ENCODE peak calls at places on chromosomes 3 and 15, in ten cellular contexts. One of them, this sample, is unnamed.

GRCh38 chr3:16417945-16418739 is 95.4 kb downstream of the RFTN1 start:
- DNase-seq in Peyer's patch: no peak
- DNase-seq in suprapubic skin: no peak
- DNase-seq in GM12892: no peak
- DNase-seq in sigmoid colon: no peak
- DNase-seq in tibial nerve: no peak
- DNase-seq in upper lobe of left lung: no peak
- DNase-seq in HCT116: no peak
- DNase-seq in esophagus squamous epithelium: no peak
- DNase-seq in uterus: no peak
- DNase-seq in this sample: no peak

GRCh38 chr3:115727135-115727534 is 103.8 kb downstream of the GAP43 start:
- DNase-seq in Peyer's patch: no peak
- DNase-seq in suprapubic skin: no peak
- DNase-seq in GM12892: no peak
- DNase-seq in sigmoid colon: no peak
- DNase-seq in tibial nerve: no peak
- DNase-seq in upper lobe of left lung: no peak
- DNase-seq in HCT116: no peak
- DNase-seq in esophagus squamous epithelium: no peak
- DNase-seq in uterus: no peak
- DNase-seq in this sample: no peak

GRCh38 chr15:99613887-99614642 is 48.3 kb downstream of the MEF2A start:
- DNase-seq in Peyer's patch: no peak
- DNase-seq in suprapubic skin: no peak
- DNase-seq in GM12892: no peak
- DNase-seq in sigmoid colon: peak; percentile 74
- DNase-seq in tibial nerve: no peak
- DNase-seq in upper lobe of left lung: no peak
- DNase-seq in HCT116: no peak
- DNase-seq in esophagus squamous epithelium: no peak
- DNase-seq in uterus: peak; percentile 39
- DNase-seq in this sample: no peak

GRCh38 chr3:22485943-22486342 is 717.2 kb upstream of the UBE2E2 start:
- DNase-seq in Peyer's patch: no peak
- DNase-seq in suprapubic skin: no peak
- DNase-seq in GM12892: no peak
- DNase-seq in sigmoid colon: no peak
- DNase-seq in tibial nerve: no peak
- DNase-seq in upper lobe of left lung: no peak
- DNase-seq in HCT116: no peak
- DNase-seq in esophagus squamous epithelium: no peak
- DNase-seq in uterus: no peak
- DNase-seq in this sample: no peak

GRCh38 chr15:91133511-91133910 is 33.5 kb downstream of the SV2B start:
- DNase-seq in Peyer's patch: no peak
- DNase-seq in suprapubic skin: no peak
- DNase-seq in GM12892: no peak
- DNase-seq in sigmoid colon: no peak
- DNase-seq in tibial nerve: no peak
- DNase-seq in upper lobe of left lung: peak; percentile 3
- DNase-seq in HCT116: no peak
- DNase-seq in esophagus squamous epithelium: no peak
- DNase-seq in uterus: no peak
- DNase-seq in this sample: no peak

GRCh38 chr3:114274929-114275328 is 18.9 kb upstream of the TIGIT start:
- DNase-seq in Peyer's patch: no peak
- DNase-seq in suprapubic skin: no peak
- DNase-seq in GM12892: no peak
- DNase-seq in sigmoid colon: no peak
- DNase-seq in tibial nerve: no peak
- DNase-seq in upper lobe of left lung: no peak
- DNase-seq in HCT116: no peak
- DNase-seq in esophagus squamous epithelium: no peak
- DNase-seq in uterus: no peak
- DNase-seq in this sample: no peak

GRCh38 chr3:183697123-183697609 is 431 bp upstream of the YEATS2 start:
- DNase-seq in Peyer's patch: no peak
- DNase-seq in suprapubic skin: no peak
- DNase-seq in GM12892: no peak
- DNase-seq in sigmoid colon: no peak
- DNase-seq in tibial nerve: no peak
- DNase-seq in upper lobe of left lung: no peak
- DNase-seq in HCT116: no peak
- DNase-seq in esophagus squamous epithelium: no peak
- DNase-seq in uterus: no peak
- DNase-seq in this sample: no peak

GRCh38 chr3:134476306-134476705 is 9.5 kb downstream of the ANAPC13 start:
- DNase-seq in Peyer's patch: no peak
- DNase-seq in suprapubic skin: no peak
- DNase-seq in GM12892: no peak
- DNase-seq in sigmoid colon: no peak
- DNase-seq in tibial nerve: no peak
- DNase-seq in upper lobe of left lung: no peak
- DNase-seq in HCT116: no peak
- DNase-seq in esophagus squamous epithelium: no peak
- DNase-seq in uterus: no peak
- DNase-seq in this sample: no peak

GRCh38 chr3:33426630-33427341 is 13.4 kb downstream of the UBP1 start:
- DNase-seq in Peyer's patch: peak; percentile 50
- DNase-seq in suprapubic skin: no peak
- DNase-seq in GM12892: no peak
- DNase-seq in sigmoid colon: no peak
- DNase-seq in tibial nerve: no peak
- DNase-seq in upper lobe of left lung: no peak
- DNase-seq in HCT116: no peak
- DNase-seq in esophagus squamous epithelium: no peak
- DNase-seq in uterus: no peak
- DNase-seq in this sample: no peak

GRCh38 chr15:59892995-59893394 is 111.1 kb upstream of the FOXB1 start:
- DNase-seq in Peyer's patch: no peak
- DNase-seq in suprapubic skin: no peak
- DNase-seq in GM12892: no peak
- DNase-seq in sigmoid colon: no peak
- DNase-seq in tibial nerve: no peak
- DNase-seq in upper lobe of left lung: no peak
- DNase-seq in HCT116: no peak
- DNase-seq in esophagus squamous epithelium: no peak
- DNase-seq in uterus: no peak
- DNase-seq in this sample: no peak

GRCh38 chr15:98953000-98953776 is 54.4 kb downstream of the PGPEP1L start:
- DNase-seq in Peyer's patch: no peak
- DNase-seq in suprapubic skin: peak; percentile 46
- DNase-seq in GM12892: no peak
- DNase-seq in sigmoid colon: no peak
- DNase-seq in tibial nerve: no peak
- DNase-seq in upper lobe of left lung: no peak
- DNase-seq in HCT116: no peak
- DNase-seq in esophagus squamous epithelium: no peak
- DNase-seq in uterus: peak; percentile 29
- DNase-seq in this sample: no peak

GRCh38 chr3:52444860-52445793 is at the start of gene SEMA3G:
- DNase-seq in Peyer's patch: peak; percentile 89
- DNase-seq in suprapubic skin: peak; percentile 85
- DNase-seq in GM12892: peak; percentile 82
- DNase-seq in sigmoid colon: peak; percentile 81
- DNase-seq in tibial nerve: peak; percentile 62
- DNase-seq in upper lobe of left lung: peak; percentile 90
- DNase-seq in HCT116: peak; percentile 74
- DNase-seq in esophagus squamous epithelium: no peak
- DNase-seq in uterus: no peak
- DNase-seq in this sample: peak; percentile 84
- TF ChIP-seq POLR2A in Peyer's patch: no peak
- TF ChIP-seq POLR2A in suprapubic skin: no peak
- TF ChIP-seq POLR2A in GM12892: no peak
- TF ChIP-seq POLR2A in sigmoid colon: no peak
- TF ChIP-seq POLR2A in tibial nerve: no peak
- TF ChIP-seq POLR2A in upper lobe of left lung: peak; percentile 67
- TF ChIP-seq POLR2A in HCT116: peak; percentile 98
- TF ChIP-seq POLR2A in esophagus squamous epithelium: peak; percentile 29
- TF ChIP-seq POLR2A in uterus: peak; percentile 38
- TF ChIP-seq POLR2A in this sample: peak; percentile 63

GRCh38 chr15:25437751-25438600 is 848 bp downstream of the UBE3A start:
- DNase-seq in Peyer's patch: peak; percentile 76
- DNase-seq in suprapubic skin: peak; percentile 72
- DNase-seq in GM12892: peak; percentile 20
- DNase-seq in sigmoid colon: peak; percentile 74
- DNase-seq in tibial nerve: peak; percentile 13
- DNase-seq in upper lobe of left lung: peak; percentile 94
- DNase-seq in HCT116: peak; percentile 3
- DNase-seq in esophagus squamous epithelium: no peak
- DNase-seq in uterus: peak; percentile 28
- DNase-seq in this sample: peak; percentile 79
- TF ChIP-seq POLR2A in Peyer's patch: no peak
- TF ChIP-seq POLR2A in suprapubic skin: no peak
- TF ChIP-seq POLR2A in GM12892: no peak
- TF ChIP-seq POLR2A in sigmoid colon: no peak
- TF ChIP-seq POLR2A in tibial nerve: no peak
- TF ChIP-seq POLR2A in upper lobe of left lung: no peak
- TF ChIP-seq POLR2A in HCT116: no peak
- TF ChIP-seq POLR2A in esophagus squamous epithelium: no peak
- TF ChIP-seq POLR2A in uterus: no peak
- TF ChIP-seq POLR2A in this sample: no peak

DNA sequence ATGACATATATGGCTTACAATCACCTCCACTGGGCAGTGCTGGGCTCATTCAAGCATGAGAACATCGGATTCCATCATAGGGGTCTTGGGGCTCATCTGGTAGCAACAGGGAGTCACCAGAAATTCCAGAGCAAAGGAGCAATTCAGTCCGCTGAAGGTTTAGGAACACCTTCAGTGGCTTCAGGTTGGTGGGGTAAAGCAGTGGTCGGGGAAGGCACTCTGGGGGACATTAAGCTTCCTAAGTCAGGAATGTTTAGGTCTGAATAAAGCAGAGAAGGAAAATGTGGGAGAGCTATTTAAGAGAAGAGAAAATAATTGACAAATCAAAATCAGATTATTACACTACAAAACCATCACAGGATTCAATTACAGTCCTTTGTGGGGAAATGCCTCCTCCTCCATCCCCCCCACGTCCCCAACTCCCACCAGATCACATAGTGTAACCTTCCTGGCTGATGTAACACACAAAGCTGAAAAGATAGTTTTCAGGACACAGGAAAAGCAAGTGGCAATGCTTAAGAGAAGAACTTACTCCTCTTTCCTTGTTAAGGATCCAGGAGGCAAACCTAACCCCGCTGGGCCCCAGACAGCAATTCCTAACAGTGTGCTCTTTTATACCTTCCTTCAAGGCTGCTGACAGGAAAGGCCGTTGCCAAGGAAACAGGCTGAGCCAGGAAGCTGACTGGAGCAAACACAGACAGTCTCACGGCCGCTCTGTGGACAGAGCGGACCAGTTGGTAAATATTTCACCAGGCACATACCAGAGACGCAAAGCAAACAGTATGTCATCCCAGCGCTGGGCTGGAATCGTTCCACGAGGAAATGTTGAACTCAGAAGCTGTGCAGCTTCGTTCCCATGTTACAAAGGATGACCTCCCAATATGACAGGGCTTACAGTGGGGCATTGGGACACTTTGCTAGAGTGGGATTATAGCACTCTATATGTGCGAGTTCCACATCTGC is 57.5 kb upstream of the LMCD1 start:
- DNase-seq in Peyer's patch: peak; percentile 80
- DNase-seq in suprapubic skin: peak; percentile 91
- DNase-seq in GM12892: no peak
- DNase-seq in sigmoid colon: peak; percentile 86
- DNase-seq in tibial nerve: peak; percentile 47
- DNase-seq in upper lobe of left lung: no peak
- DNase-seq in HCT116: peak; percentile 63
- DNase-seq in esophagus squamous epithelium: peak; percentile 17
- DNase-seq in uterus: peak; percentile 81
- DNase-seq in this sample: peak; percentile 88
- TF ChIP-seq POLR2A in Peyer's patch: no peak
- TF ChIP-seq POLR2A in suprapubic skin: no peak
- TF ChIP-seq POLR2A in GM12892: no peak
- TF ChIP-seq POLR2A in sigmoid colon: no peak
- TF ChIP-seq POLR2A in tibial nerve: no peak
- TF ChIP-seq POLR2A in upper lobe of left lung: peak; percentile 55
- TF ChIP-seq POLR2A in HCT116: no peak
- TF ChIP-seq POLR2A in esophagus squamous epithelium: no peak
- TF ChIP-seq POLR2A in uterus: no peak
- TF ChIP-seq POLR2A in this sample: peak; percentile 43

GRCh38 chr15:70160803-70161565 is 63.3 kb upstream of the TLE3 start:
- DNase-seq in Peyer's patch: no peak
- DNase-seq in suprapubic skin: no peak
- DNase-seq in GM12892: no peak
- DNase-seq in sigmoid colon: peak; percentile 85
- DNase-seq in tibial nerve: no peak
- DNase-seq in upper lobe of left lung: peak; percentile 52
- DNase-seq in HCT116: no peak
- DNase-seq in esophagus squamous epithelium: no peak
- DNase-seq in uterus: no peak
- DNase-seq in this sample: peak; percentile 71
- TF ChIP-seq POLR2A in Peyer's patch: no peak
- TF ChIP-seq POLR2A in suprapubic skin: no peak
- TF ChIP-seq POLR2A in GM12892: no peak
- TF ChIP-seq POLR2A in sigmoid colon: no peak
- TF ChIP-seq POLR2A in tibial nerve: no peak
- TF ChIP-seq POLR2A in upper lobe of left lung: no peak
- TF ChIP-seq POLR2A in HCT116: no peak
- TF ChIP-seq POLR2A in esophagus squamous epithelium: no peak
- TF ChIP-seq POLR2A in uterus: no peak
- TF ChIP-seq POLR2A in this sample: no peak

This sample was measured in heart left ventricle.